ENCODE peak calls at places on chromosomes 3 and 15, in five cellular contexts. One of them, this sample, is unnamed.
A peak's percentile ranks its signal among the peaks of the same experiment; 100 is the strongest.

GRCh38 chr3:103319912-103320311 is 885.1 kb downstream of the ZPLD1 start:
- DNase-seq in adipocyte: peak; percentile 16
- DNase-seq in stimulated activated naive B cell treated with anti-CD40 and anti-IgM and Interleukin-4, amounts not matched to agents 10 μg/mL and 1 μg/mL and 100 μg/mL, for 72 hours: no peak
- DNase-seq in bronchial epithelial cell: no peak
- DNase-seq in osteoblast: no peak
- DNase-seq in this sample: no peak

GRCh38 chr3:186137051-186137685 is 28.3 kb upstream of the ETV5 start:
- DNase-seq in osteoblast: no peak
- DNase-seq in adipocyte: no peak
- DNase-seq in stimulated activated naive B cell treated with anti-CD40 and anti-IgM and Interleukin-4, amounts not matched to agents 10 μg/mL and 1 μg/mL and 100 μg/mL, for 72 hours: no peak
- DNase-seq in bronchial epithelial cell: no peak
- DNase-seq in this sample: no peak

GRCh38 chr3:169082076-169082475 is 581.4 kb downstream of the MECOM start:
- DNase-seq in osteoblast: no peak
- DNase-seq in adipocyte: peak; percentile 57
- DNase-seq in bronchial epithelial cell: no peak
- DNase-seq in stimulated activated naive B cell treated with anti-CD40 and anti-IgM and Interleukin-4, amounts not matched to agents 10 μg/mL and 1 μg/mL and 100 μg/mL, for 72 hours: no peak
- DNase-seq in this sample: no peak

GRCh38 chr3:139339219-139339906 is 4.5 kb upstream of the MRPS22 start:
- DNase-seq in osteoblast: no peak
- DNase-seq in adipocyte: no peak
- DNase-seq in bronchial epithelial cell: no peak
- DNase-seq in stimulated activated naive B cell treated with anti-CD40 and anti-IgM and Interleukin-4, amounts not matched to agents 10 μg/mL and 1 μg/mL and 100 μg/mL, for 72 hours: no peak
- DNase-seq in this sample: no peak

GRCh38 chr3:127097009-127097350 is 96.0 kb upstream of the PRR23E start:
- DNase-seq in adipocyte: no peak
- DNase-seq in bronchial epithelial cell: no peak
- DNase-seq in osteoblast: no peak
- DNase-seq in stimulated activated naive B cell treated with anti-CD40 and anti-IgM and Interleukin-4, amounts not matched to agents 10 μg/mL and 1 μg/mL and 100 μg/mL, for 72 hours: no peak
- DNase-seq in this sample: no peak

GRCh38 chr15:72338617-72339321 is 18.8 kb upstream of the CELF6 start:
- DNase-seq in osteoblast: no peak
- DNase-seq in stimulated activated naive B cell treated with anti-CD40 and anti-IgM and Interleukin-4, amounts not matched to agents 10 μg/mL and 1 μg/mL and 100 μg/mL, for 72 hours: no peak
- DNase-seq in bronchial epithelial cell: no peak
- DNase-seq in adipocyte: peak; percentile 96
- DNase-seq in this sample: no peak

GRCh38 chr15:31403606-31404005 is 77.0 kb downstream of the KLF13 start:
- DNase-seq in stimulated activated naive B cell treated with anti-CD40 and anti-IgM and Interleukin-4, amounts not matched to agents 10 μg/mL and 1 μg/mL and 100 μg/mL, for 72 hours: no peak
- DNase-seq in osteoblast: peak; percentile 93
- DNase-seq in bronchial epithelial cell: peak; percentile 48
- DNase-seq in adipocyte: no peak
- DNase-seq in this sample: no peak

GRCh38 chr3:170961616-170962400 is 53.4 kb upstream of the EIF5A2 start:
- DNase-seq in stimulated activated naive B cell treated with anti-CD40 and anti-IgM and Interleukin-4, amounts not matched to agents 10 μg/mL and 1 μg/mL and 100 μg/mL, for 72 hours: no peak
- DNase-seq in bronchial epithelial cell: peak; percentile 43
- DNase-seq in adipocyte: peak; percentile 82
- DNase-seq in osteoblast: peak; percentile 66
- DNase-seq in this sample: peak; percentile 59

GRCh38 chr15:67613708-67614107 is 71.2 kb downstream of the MAP2K5 start:
- DNase-seq in osteoblast: no peak
- DNase-seq in stimulated activated naive B cell treated with anti-CD40 and anti-IgM and Interleukin-4, amounts not matched to agents 10 μg/mL and 1 μg/mL and 100 μg/mL, for 72 hours: no peak
- DNase-seq in bronchial epithelial cell: no peak
- DNase-seq in adipocyte: no peak
- DNase-seq in this sample: no peak

GRCh38 chr3:187743195-187744141 is 1.8 kb downstream of the BCL6 start:
- DNase-seq in adipocyte: peak; percentile 75
- DNase-seq in stimulated activated naive B cell treated with anti-CD40 and anti-IgM and Interleukin-4, amounts not matched to agents 10 μg/mL and 1 μg/mL and 100 μg/mL, for 72 hours: peak; percentile 64
- DNase-seq in bronchial epithelial cell: no peak
- DNase-seq in osteoblast: peak; percentile 71
- DNase-seq in this sample: peak; percentile 33

GRCh38 chr3:67381667-67382272 is 272.6 kb downstream of the SUCLG2 start:
- DNase-seq in bronchial epithelial cell: peak; percentile 27
- DNase-seq in stimulated activated naive B cell treated with anti-CD40 and anti-IgM and Interleukin-4, amounts not matched to agents 10 μg/mL and 1 μg/mL and 100 μg/mL, for 72 hours: no peak
- DNase-seq in osteoblast: peak; percentile 22
- DNase-seq in adipocyte: peak; percentile 71
- DNase-seq in this sample: no peak

GRCh38 chr3:170967682-170968081 is 58.8 kb downstream of the SLC2A2 start:
- DNase-seq in osteoblast: no peak
- DNase-seq in bronchial epithelial cell: no peak
- DNase-seq in adipocyte: no peak
- DNase-seq in stimulated activated naive B cell treated with anti-CD40 and anti-IgM and Interleukin-4, amounts not matched to agents 10 μg/mL and 1 μg/mL and 100 μg/mL, for 72 hours: no peak
- DNase-seq in this sample: no peak

GRCh38 chr3:61876797-61877196 is 315.4 kb downstream of the PTPRG start:
- DNase-seq in stimulated activated naive B cell treated with anti-CD40 and anti-IgM and Interleukin-4, amounts not matched to agents 10 μg/mL and 1 μg/mL and 100 μg/mL, for 72 hours: no peak
- DNase-seq in bronchial epithelial cell: no peak
- DNase-seq in adipocyte: peak; percentile 92
- DNase-seq in osteoblast: peak; percentile 13
- DNase-seq in this sample: no peak

GRCh38 chr3:159674583-159674982 is 314.1 kb upstream of the IL12A start:
- DNase-seq in stimulated activated naive B cell treated with anti-CD40 and anti-IgM and Interleukin-4, amounts not matched to agents 10 μg/mL and 1 μg/mL and 100 μg/mL, for 72 hours: no peak
- DNase-seq in bronchial epithelial cell: peak; percentile 63
- DNase-seq in adipocyte: no peak
- DNase-seq in osteoblast: no peak
- DNase-seq in this sample: no peak

GRCh38 chr15:29822685-29823459 is 604 bp upstream of the TJP1 start:
- DNase-seq in adipocyte: peak; percentile 83
- DNase-seq in stimulated activated naive B cell treated with anti-CD40 and anti-IgM and Interleukin-4, amounts not matched to agents 10 μg/mL and 1 μg/mL and 100 μg/mL, for 72 hours: no peak
- DNase-seq in bronchial epithelial cell: peak; percentile 74
- DNase-seq in osteoblast: peak; percentile 77
- DNase-seq in this sample: peak; percentile 34

GRCh38 chr3:188868803-188869202 is 303.0 kb upstream of the TPRG1 start:
- DNase-seq in osteoblast: no peak
- DNase-seq in adipocyte: no peak
- DNase-seq in stimulated activated naive B cell treated with anti-CD40 and anti-IgM and Interleukin-4, amounts not matched to agents 10 μg/mL and 1 μg/mL and 100 μg/mL, for 72 hours: no peak
- DNase-seq in bronchial epithelial cell: peak; percentile 6
- DNase-seq in this sample: no peak

GRCh38 chr3:17972889-17973558 is 230.6 kb upstream of the TBC1D5 start:
- DNase-seq in bronchial epithelial cell: no peak
- DNase-seq in osteoblast: no peak
- DNase-seq in stimulated activated naive B cell treated with anti-CD40 and anti-IgM and Interleukin-4, amounts not matched to agents 10 μg/mL and 1 μg/mL and 100 μg/mL, for 72 hours: no peak
- DNase-seq in adipocyte: no peak
- DNase-seq in this sample: peak; percentile 27

GRCh38 chr3:142866841-142867631 is 21.8 kb downstream of the PCOLCE2 start:
- DNase-seq in osteoblast: no peak
- DNase-seq in adipocyte: no peak
- DNase-seq in stimulated activated naive B cell treated with anti-CD40 and anti-IgM and Interleukin-4, amounts not matched to agents 10 μg/mL and 1 μg/mL and 100 μg/mL, for 72 hours: no peak
- DNase-seq in bronchial epithelial cell: peak; percentile 80
- DNase-seq in this sample: peak; percentile 69

GRCh38 chr15:60407406-60407805 is 9.6 kb upstream of the ANXA2 start:
- DNase-seq in osteoblast: peak; percentile 92
- DNase-seq in bronchial epithelial cell: peak; percentile 90
- DNase-seq in adipocyte: peak; percentile 92
- DNase-seq in stimulated activated naive B cell treated with anti-CD40 and anti-IgM and Interleukin-4, amounts not matched to agents 10 μg/mL and 1 μg/mL and 100 μg/mL, for 72 hours: no peak
- DNase-seq in this sample: no peak

GRCh38 chr3:51375136-51375535 is 10.0 kb upstream of the MANF start:
- DNase-seq in adipocyte: no peak
- DNase-seq in bronchial epithelial cell: no peak
- DNase-seq in stimulated activated naive B cell treated with anti-CD40 and anti-IgM and Interleukin-4, amounts not matched to agents 10 μg/mL and 1 μg/mL and 100 μg/mL, for 72 hours: no peak
- DNase-seq in osteoblast: peak; percentile 52
- DNase-seq in this sample: no peak

GRCh38 chr3:38004415-38005075 is 14.0 kb downstream of the VILL start:
- DNase-seq in osteoblast: peak; percentile 97
- DNase-seq in stimulated activated naive B cell treated with anti-CD40 and anti-IgM and Interleukin-4, amounts not matched to agents 10 μg/mL and 1 μg/mL and 100 μg/mL, for 72 hours: no peak
- DNase-seq in bronchial epithelial cell: peak; percentile 75
- DNase-seq in adipocyte: peak; percentile 72
- DNase-seq in this sample: no peak

GRCh38 chr15:38374477-38374876 is 79.5 kb upstream of the FAM98B start:
- DNase-seq in osteoblast: peak; percentile 19
- DNase-seq in stimulated activated naive B cell treated with anti-CD40 and anti-IgM and Interleukin-4, amounts not matched to agents 10 μg/mL and 1 μg/mL and 100 μg/mL, for 72 hours: no peak
- DNase-seq in bronchial epithelial cell: no peak
- DNase-seq in adipocyte: no peak
- DNase-seq in this sample: no peak

GRCh38 chr3:82087958-82088357 is 326.5 kb upstream of the GBE1 start:
- DNase-seq in bronchial epithelial cell: peak; percentile 94
- DNase-seq in osteoblast: peak; percentile 77
- DNase-seq in adipocyte: peak; percentile 89
- DNase-seq in stimulated activated naive B cell treated with anti-CD40 and anti-IgM and Interleukin-4, amounts not matched to agents 10 μg/mL and 1 μg/mL and 100 μg/mL, for 72 hours: no peak
- DNase-seq in this sample: no peak

GRCh38 chr3:186059192-186059591 is 49.7 kb downstream of the ETV5 start:
- DNase-seq in bronchial epithelial cell: no peak
- DNase-seq in adipocyte: no peak
- DNase-seq in stimulated activated naive B cell treated with anti-CD40 and anti-IgM and Interleukin-4, amounts not matched to agents 10 μg/mL and 1 μg/mL and 100 μg/mL, for 72 hours: no peak
- DNase-seq in osteoblast: no peak
- DNase-seq in this sample: no peak

GRCh38 chr3:71846189-71846588 is 61.2 kb upstream of the PROK2 start:
- DNase-seq in bronchial epithelial cell: peak; percentile 49
- DNase-seq in adipocyte: no peak
- DNase-seq in stimulated activated naive B cell treated with anti-CD40 and anti-IgM and Interleukin-4, amounts not matched to agents 10 μg/mL and 1 μg/mL and 100 μg/mL, for 72 hours: no peak
- DNase-seq in osteoblast: no peak
- DNase-seq in this sample: no peak

GRCh38 chr15:81297580-81298575 is 26.1 kb downstream of the STARD5 start:
- DNase-seq in stimulated activated naive B cell treated with anti-CD40 and anti-IgM and Interleukin-4, amounts not matched to agents 10 μg/mL and 1 μg/mL and 100 μg/mL, for 72 hours: no peak
- DNase-seq in bronchial epithelial cell: peak; percentile 38
- DNase-seq in osteoblast: no peak
- DNase-seq in adipocyte: no peak
- DNase-seq in this sample: no peak

GRCh38 chr3:41693799-41694198 is 268.1 kb downstream of the ULK4 start:
- DNase-seq in stimulated activated naive B cell treated with anti-CD40 and anti-IgM and Interleukin-4, amounts not matched to agents 10 μg/mL and 1 μg/mL and 100 μg/mL, for 72 hours: no peak
- DNase-seq in adipocyte: peak; percentile 20
- DNase-seq in osteoblast: no peak
- DNase-seq in bronchial epithelial cell: no peak
- DNase-seq in this sample: no peak

GRCh38 chr3:120683213-120683612 is 1.2 kb upstream of the HGD start:
- DNase-seq in stimulated activated naive B cell treated with anti-CD40 and anti-IgM and Interleukin-4, amounts not matched to agents 10 μg/mL and 1 μg/mL and 100 μg/mL, for 72 hours: no peak
- DNase-seq in adipocyte: no peak
- DNase-seq in osteoblast: no peak
- DNase-seq in bronchial epithelial cell: no peak
- DNase-seq in this sample: no peak

GRCh38 chr3:111864821-111865656 is 6.0 kb downstream of the PHLDB2 start:
- DNase-seq in adipocyte: peak; percentile 77
- DNase-seq in bronchial epithelial cell: peak; percentile 38
- DNase-seq in osteoblast: peak; percentile 80
- DNase-seq in stimulated activated naive B cell treated with anti-CD40 and anti-IgM and Interleukin-4, amounts not matched to agents 10 μg/mL and 1 μg/mL and 100 μg/mL, for 72 hours: no peak
- DNase-seq in this sample: no peak

GRCh38 chr3:81295906-81296305 is 465.5 kb downstream of the GBE1 start:
- DNase-seq in adipocyte: no peak
- DNase-seq in stimulated activated naive B cell treated with anti-CD40 and anti-IgM and Interleukin-4, amounts not matched to agents 10 μg/mL and 1 μg/mL and 100 μg/mL, for 72 hours: no peak
- DNase-seq in osteoblast: no peak
- DNase-seq in bronchial epithelial cell: peak; percentile 7
- DNase-seq in this sample: no peak

GRCh38 chr3:12308517-12308916 is 19.6 kb downstream of the PPARG start:
- DNase-seq in bronchial epithelial cell: peak; percentile 90
- DNase-seq in osteoblast: peak; percentile 71
- DNase-seq in adipocyte: peak; percentile 71
- DNase-seq in stimulated activated naive B cell treated with anti-CD40 and anti-IgM and Interleukin-4, amounts not matched to agents 10 μg/mL and 1 μg/mL and 100 μg/mL, for 72 hours: no peak
- DNase-seq in this sample: no peak

GRCh38 chr3:183148056-183148455 is 14.5 kb downstream of the LAMP3 start:
- DNase-seq in adipocyte: peak; percentile 66
- DNase-seq in osteoblast: no peak
- DNase-seq in bronchial epithelial cell: no peak
- DNase-seq in stimulated activated naive B cell treated with anti-CD40 and anti-IgM and Interleukin-4, amounts not matched to agents 10 μg/mL and 1 μg/mL and 100 μg/mL, for 72 hours: no peak
- DNase-seq in this sample: no peak

GRCh38 chr15:58393196-58393790 is 38.5 kb upstream of the LIPC start:
- DNase-seq in bronchial epithelial cell: no peak
- DNase-seq in stimulated activated naive B cell treated with anti-CD40 and anti-IgM and Interleukin-4, amounts not matched to agents 10 μg/mL and 1 μg/mL and 100 μg/mL, for 72 hours: no peak
- DNase-seq in adipocyte: no peak
- DNase-seq in osteoblast: peak; percentile 17
- DNase-seq in this sample: no peak

GRCh38 chr3:17158941-17159682 is 274.4 kb downstream of the PLCL2 start:
- DNase-seq in osteoblast: peak; percentile 68
- DNase-seq in bronchial epithelial cell: peak; percentile 52
- DNase-seq in stimulated activated naive B cell treated with anti-CD40 and anti-IgM and Interleukin-4, amounts not matched to agents 10 μg/mL and 1 μg/mL and 100 μg/mL, for 72 hours: no peak
- DNase-seq in adipocyte: no peak
- DNase-seq in this sample: no peak

GRCh38 chr15:61146643-61147230 is 82.4 kb downstream of the RORA start:
- DNase-seq in bronchial epithelial cell: no peak
- DNase-seq in stimulated activated naive B cell treated with anti-CD40 and anti-IgM and Interleukin-4, amounts not matched to agents 10 μg/mL and 1 μg/mL and 100 μg/mL, for 72 hours: no peak
- DNase-seq in adipocyte: no peak
- DNase-seq in osteoblast: no peak
- DNase-seq in this sample: no peak

GRCh38 chr3:9396301-9396631 is 1.1 kb upstream of the SETD5 start:
- DNase-seq in bronchial epithelial cell: peak; percentile 91
- DNase-seq in osteoblast: peak; percentile 91
- DNase-seq in adipocyte: peak; percentile 96
- DNase-seq in stimulated activated naive B cell treated with anti-CD40 and anti-IgM and Interleukin-4, amounts not matched to agents 10 μg/mL and 1 μg/mL and 100 μg/mL, for 72 hours: no peak
- DNase-seq in this sample: peak; percentile 86

GRCh38 chr15:82943176-82943575 is 9.3 kb downstream of the HOMER2 start:
- DNase-seq in stimulated activated naive B cell treated with anti-CD40 and anti-IgM and Interleukin-4, amounts not matched to agents 10 μg/mL and 1 μg/mL and 100 μg/mL, for 72 hours: no peak
- DNase-seq in bronchial epithelial cell: peak; percentile 36
- DNase-seq in osteoblast: no peak
- DNase-seq in adipocyte: no peak
- DNase-seq in this sample: no peak